ENCODE peak calls at places on chromosomes 7 and 10, in six cellular contexts. O is stimulated activated CD4-positive, alpha-beta T cell treated with anti-CD3 and anti-CD28 coated beads, Interleukin-1b, Interleukin-23, amount 100 ng/mL, for 24 hours; G is adrenal gland; W is iPS-NIHi11; T is T follicular helper cell; P is HEK293T. D is an unnamed sample.

GRCh38 chr10:110260746-110261477 is 43.8 kb downstream of the SMNDC1 start:
- DNase-seq in O (no peak), G (no peak), W (no peak), T (no peak), P (no peak), D (no peak)

GRCh38 chr10:43857206-43857952 is 208.7 kb upstream of the ZNF32 start:
- DNase-seq in O (no peak), G (no peak), W (no peak), T (no peak), P (no peak), D (peak)

GRCh38 chr10:49599546-49599945 is 10.6 kb upstream of the SLC18A3 start:
- DNase-seq in O (no peak), G (peak), W (no peak), T (no peak), P (no peak), D (no peak)

GRCh38 chr10:124999433-125000365 is 57.8 kb downstream of the ZRANB1 start:
- DNase-seq in O (no peak), G (peak), W (no peak), T (no peak), P (no peak), D (peak)

GRCh38 chr7:94252971-94253370 is 141.7 kb upstream of the COL1A2 start:
- DNase-seq in O (no peak), G (no peak), W (no peak), T (no peak), P (no peak), D (no peak)

GRCh38 chr10:70596110-70596798 is 6.3 kb downstream of the PRF1 start:
- DNase-seq in O (no peak), G (peak), W (no peak), T (no peak), P (no peak), D (no peak)

GRCh38 chr10:23927926-23928325 is 281.0 kb upstream of the KIAA1217 start:
- DNase-seq in O (no peak), G (no peak), W (no peak), T (no peak), P (no peak), D (no peak)

GRCh38 chr7:75905785-75906604 is 9.0 kb upstream of the POR start:
- DNase-seq in O (no peak), G (peak), W (peak), T (no peak), P (no peak), D (peak)

GRCh38 chr10:35399414-35400009 is 63.2 kb downstream of the CCNY start:
- DNase-seq in O (no peak), G (no peak), W (no peak), T (no peak), P (no peak), D (no peak)

GRCh38 chr10:2928219-2928840 is 139.0 kb upstream of the PFKP start:
- DNase-seq in O (peak), G (peak), W (peak), T (peak), P (peak), D (peak)